ENCODE peak calls at places on chromosomes 1 and 21, in four cellular contexts. J is endothelial cell of umbilical vein, O is thyroid gland, A is A549. H is an unnamed sample.

GRCh38 chr1:223870617-223871574 is 25.1 kb upstream of the TP53BP2 start:
- DNase-seq in J (no peak), O (peak), A (no peak), H (no peak)

GRCh38 chr1:56490619-56491018 is 88.7 kb downstream of the PLPP3 start:
- DNase-seq in J (peak), O (no peak), A (no peak), H (no peak)

GRCh38 chr1:222928212-222928611 is 113.4 kb downstream of the DISP1 start:
- DNase-seq in O (peak), J (peak), A (no peak), H (peak)

GRCh38 chr1:68116643-68117235 is 66.3 kb upstream of the DIRAS3 start:
- DNase-seq in A (peak), O (peak), J (peak), H (peak)

GRCh38 chr1:41482906-41483895 is 1.3 kb downstream of the EDN2 start:
- DNase-seq in J (no peak), O (peak), A (no peak), H (no peak)

GRCh38 chr21:34280987-34281386 is 82.8 kb upstream of the KCNE2 start:
- DNase-seq in O (no peak), A (no peak), J (no peak), H (no peak)

GRCh38 chr1:225897595-225898514 is 8.9 kb upstream of the LEFTY1 start:
- DNase-seq in J (no peak), O (no peak), A (no peak), H (no peak)

GRCh38 chr1:31362032-31362431 is 10.8 kb downstream of the FABP3 start:
- DNase-seq in O (no peak), J (no peak), A (no peak), H (no peak)

GRCh38 chr1:160432371-160432786 is 32.0 kb downstream of the VANGL2 start:
- DNase-seq in A (no peak), J (no peak), O (no peak), H (no peak)

GRCh38 chr1:32816676-32817158 is 441 bp downstream of the YARS1 start:
- DNase-seq in J (peak), A (peak), O (no peak), H (no peak)

GRCh38 chr1:243438815-243439214 is 183.0 kb downstream of the SDCCAG8 start:
- DNase-seq in A (no peak), J (no peak), O (no peak), H (no peak)

GRCh38 chr1:198672124-198672523 is 33.3 kb downstream of the PTPRC start:
- DNase-seq in O (no peak), A (no peak), J (no peak), H (no peak)

GRCh38 chr1:200130552-200130951 is 103.0 kb downstream of the NR5A2 start:
- DNase-seq in O (no peak), J (no peak), A (no peak), H (no peak)

GRCh38 chr21:45450741-45451740 is 46.1 kb downstream of the COL18A1 start:
- DNase-seq in O (no peak), J (no peak), A (no peak), H (no peak)

GRCh38 chr1:23083714-23084480 is 64.6 kb downstream of the KDM1A start:
- DNase-seq in J (peak), O (peak), A (no peak), H (peak)

GRCh38 chr1:7526867-7527732 is 244.0 kb upstream of the VAMP3 start:
- DNase-seq in O (no peak), J (no peak), A (no peak), H (no peak)

GRCh38 chr1:224199679-224200078 is 16.6 kb downstream of the DEGS1 start:
- DNase-seq in O (no peak), A (no peak), J (no peak), H (peak)

GRCh38 chr1:197884173-197884572 is 18.3 kb upstream of the C1orf53 start:
- DNase-seq in J (no peak), O (no peak), A (no peak), H (no peak)

GRCh38 chr1:1359316-1359667 is 937 bp upstream of the MXRA8 start:
- DNase-seq in A (no peak), J (no peak), O (no peak), H (no peak)

GRCh38 chr21:45579383-45580180 is 37.3 kb upstream of the SLC19A1 start:
- DNase-seq in O (no peak), A (no peak), J (no peak), H (no peak)

GRCh38 chr1:232529747-232530146 is 100.2 kb downstream of the SIPA1L2 start:
- DNase-seq in O (no peak), J (no peak), A (no peak), H (no peak)

GRCh38 chr1:232531291-232531690 is 98.6 kb downstream of the SIPA1L2 start:
- DNase-seq in O (no peak), J (no peak), A (no peak), H (no peak)

GRCh38 chr1:232533328-232533727 is 96.6 kb downstream of the SIPA1L2 start:
- DNase-seq in J (no peak), A (no peak), O (no peak), H (no peak)

GRCh38 chr1:232534552-232535517 is 95.1 kb downstream of the SIPA1L2 start:
- DNase-seq in A (no peak), O (no peak), J (no peak), H (no peak)

GRCh38 chr1:232532901-232533300 is 97.0 kb downstream of the SIPA1L2 start:
- DNase-seq in A (no peak), O (peak), J (no peak), H (no peak)
- TF ChIP-seq POLR2A in A (no peak), O (no peak), J (no peak), H (no peak)

DNA sequence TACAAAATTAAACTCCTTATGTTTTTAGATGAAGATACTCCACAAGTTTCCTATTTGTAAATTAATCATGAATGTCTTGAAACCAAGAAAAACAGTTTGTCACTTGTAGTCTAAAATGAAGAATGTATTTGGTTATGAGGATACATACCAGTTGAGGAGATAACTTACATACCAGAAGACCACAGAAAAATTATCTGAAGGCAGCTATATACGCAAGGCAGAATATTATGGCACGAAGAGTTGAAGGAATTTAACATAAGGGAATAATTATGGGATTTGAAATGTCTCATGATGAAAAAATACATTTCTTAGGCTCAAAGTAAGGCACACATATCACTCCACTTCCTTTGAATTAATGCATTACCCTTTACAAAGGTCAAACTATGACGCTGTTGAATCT is 73.3 kb downstream of the IFI44 start:
- DNase-seq in A (no peak), J (no peak), O (no peak), H (no peak)
- H3K27ac ChIP-seq in A (no peak), J (no peak), O (no peak), H (no peak)

DNA sequence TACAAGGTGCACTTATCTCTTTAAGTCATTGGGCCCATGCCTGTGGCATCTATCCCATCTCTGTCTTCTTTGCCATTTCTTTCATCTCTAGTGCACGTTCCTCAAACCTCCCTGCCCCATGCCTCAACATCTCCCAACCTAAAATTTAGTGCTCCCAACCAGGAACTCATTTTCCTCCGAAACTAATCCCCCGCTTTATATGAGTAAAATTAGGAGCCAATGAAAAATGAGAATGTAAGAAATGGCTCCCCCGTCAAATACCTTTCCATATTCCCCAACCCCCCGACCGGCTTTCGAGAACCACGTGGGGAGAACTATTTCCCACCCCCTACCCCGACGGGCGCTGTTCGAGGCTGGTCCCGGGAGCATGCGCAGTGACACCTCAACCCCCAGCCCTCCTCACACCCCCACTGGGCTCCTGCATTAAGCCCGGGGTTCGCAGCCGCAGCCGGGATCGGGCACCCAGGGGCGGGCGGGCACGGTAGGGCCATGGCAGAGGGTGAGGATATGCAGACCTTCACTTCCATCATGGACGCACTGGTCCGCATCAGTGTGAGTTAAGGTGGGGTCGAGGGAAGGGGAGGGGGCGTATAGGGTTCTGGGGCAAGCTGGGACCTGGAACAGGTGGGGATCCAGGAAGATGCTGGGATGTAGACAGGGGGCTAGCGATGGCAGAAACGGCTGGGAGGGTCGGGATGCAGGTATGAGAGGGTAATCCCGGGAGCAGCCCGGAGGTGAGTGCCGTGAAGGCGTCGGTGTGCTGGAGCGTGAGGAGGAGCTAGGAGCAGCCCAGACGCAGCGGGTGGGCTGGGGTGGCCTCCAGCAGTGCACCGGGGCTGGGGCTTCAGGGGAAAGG is at the start of gene TRIM46:
- DNase-seq in O (no peak), A (peak), J (peak), H (no peak)
- TF ChIP-seq POLR2A in O (no peak), A (peak), J (no peak), H (no peak)

GRCh38 chr21:42513151-42513984 is at the start of gene SLC37A1:
- DNase-seq in O (peak), J (no peak), A (no peak), H (no peak)

GRCh38 chr21:42513985-42514882 is 582 bp downstream of the SLC37A1 start:
- DNase-seq in J (peak), O (peak), A (peak), H (no peak)

GRCh38 chr21:42514883-42515228 is 1.2 kb downstream of the SLC37A1 start:
- DNase-seq in J (no peak), A (no peak), O (no peak), H (no peak)

GRCh38 chr21:42509239-42509638 is 4.4 kb upstream of the SLC37A1 start:
- DNase-seq in A (no peak), O (peak), J (peak), H (no peak)

GRCh38 chr21:42512346-42513034 is 1.2 kb upstream of the SLC37A1 start:
- DNase-seq in J (no peak), O (no peak), A (no peak), H (no peak)
- H3K27ac ChIP-seq in J (no peak), O (peak), A (no peak), H (peak)

DNA sequence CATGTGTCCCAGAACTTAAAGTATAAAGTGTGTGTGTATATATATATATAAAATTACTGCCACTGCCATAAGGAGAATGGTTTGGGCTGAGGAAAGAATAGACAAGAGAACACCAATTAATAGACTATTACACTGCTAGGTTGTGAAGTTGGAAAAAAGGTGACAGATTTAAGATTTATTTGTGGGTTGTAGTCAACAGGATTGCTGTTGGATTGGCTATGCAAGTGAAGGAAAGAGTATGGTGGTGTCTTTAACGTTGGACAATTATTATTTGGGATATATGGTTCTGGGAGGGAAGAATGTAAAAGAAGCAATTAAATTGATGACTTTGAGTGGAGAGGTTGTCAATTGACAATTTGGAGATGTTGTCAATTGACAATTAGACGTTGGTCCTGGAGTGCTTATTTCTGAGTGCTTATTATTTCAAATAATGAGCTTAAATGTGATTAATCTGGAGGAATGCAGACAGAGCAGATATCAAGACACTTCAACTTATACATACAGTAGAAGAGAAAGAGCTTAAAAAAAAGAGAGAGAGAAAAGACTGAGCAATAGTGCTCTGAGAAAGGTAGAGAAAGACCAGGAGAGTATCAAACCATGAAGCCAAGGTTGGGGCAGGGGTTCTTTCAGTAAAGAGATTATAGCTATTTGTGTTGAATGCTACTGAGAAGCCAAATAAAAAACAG is 9.8 kb downstream of the PTGS2 start:
- DNase-seq in J (peak), A (no peak), O (no peak), H (no peak)
- TF ChIP-seq POLR2A in J (no peak), A (no peak), O (no peak), H (no peak)

GRCh38 chr1:16144325-16145029 is 11.4 kb downstream of the EPHA2 start:
- DNase-seq in J (no peak), A (peak), O (no peak), H (no peak)

GRCh38 chr1:16143005-16143565 is 12.8 kb downstream of the EPHA2 start:
- DNase-seq in O (no peak), A (no peak), J (no peak), H (no peak)

GRCh38 chr1:16142383-16142995 is 13.4 kb downstream of the EPHA2 start:
- DNase-seq in O (no peak), J (no peak), A (no peak), H (no peak)

GRCh38 chr1:16145030-16145987 is 10.6 kb downstream of the EPHA2 start:
- DNase-seq in A (peak), O (peak), J (peak), H (peak)

DNA sequence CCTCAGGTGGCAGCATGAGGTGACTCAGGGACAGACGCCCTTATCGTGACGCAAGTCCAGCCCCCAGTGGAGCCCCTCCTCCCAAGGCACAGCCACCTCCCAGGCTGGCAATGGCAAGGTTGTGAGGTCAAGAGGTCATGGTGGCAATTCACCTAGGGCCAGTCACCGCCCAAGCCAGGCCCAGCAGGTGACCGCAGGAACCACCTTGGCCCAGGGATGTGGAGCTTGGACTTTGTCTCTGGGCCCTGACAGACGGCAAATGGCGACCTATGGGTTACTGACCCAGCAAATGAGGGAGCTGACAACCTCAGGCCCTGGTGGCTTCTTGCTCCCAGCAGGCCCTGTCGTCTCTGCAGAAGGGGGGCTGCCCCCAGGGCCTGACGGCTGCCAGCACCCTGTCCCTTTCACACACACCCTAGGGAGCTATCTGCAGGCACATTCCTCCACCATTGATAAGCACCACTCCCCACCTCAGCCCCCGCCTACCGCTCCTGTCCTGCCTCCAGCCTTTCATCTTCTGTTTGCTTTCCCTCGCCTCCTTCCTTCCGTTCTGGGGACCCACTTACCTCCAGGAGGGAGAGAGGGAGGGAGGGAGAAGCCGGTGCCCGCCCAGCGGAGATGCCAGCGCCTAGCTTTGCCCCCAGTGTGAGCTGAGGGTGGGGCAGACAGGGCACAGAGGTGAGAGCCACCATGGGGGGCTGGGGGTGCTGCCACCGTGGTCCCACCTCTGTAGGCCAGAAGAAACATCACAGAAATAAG is 12.1 kb downstream of the EPHA2 start:
- DNase-seq in O (peak), J (no peak), A (peak), H (peak)
- H3K27ac ChIP-seq in O (peak), J (peak), A (peak), H (peak)

DNA sequence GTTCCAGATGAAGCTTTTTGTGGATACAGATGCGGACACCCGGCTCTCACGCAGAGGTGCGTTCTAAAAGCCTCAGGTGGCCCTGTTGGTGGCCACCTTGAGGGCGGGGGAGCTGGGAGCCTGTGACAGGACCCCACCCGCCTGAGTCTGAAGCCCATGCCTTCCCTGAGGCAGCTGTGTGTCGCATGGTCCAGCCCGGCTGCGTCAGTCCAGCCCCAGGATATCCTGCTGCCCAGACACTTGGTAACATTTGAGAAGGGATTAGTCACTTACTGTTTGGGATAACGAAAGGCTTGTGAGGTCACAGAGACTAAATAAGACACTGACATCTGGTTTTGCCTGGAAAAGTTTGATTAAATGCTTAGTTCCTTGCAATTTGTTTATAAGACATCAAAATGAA is 68.9 kb downstream of the UCK2 start:
- DNase-seq in O (no peak), A (no peak), J (peak), H (no peak)
- TF ChIP-seq POLR2A in O (no peak), A (no peak), J (peak), H (no peak)

DNA sequence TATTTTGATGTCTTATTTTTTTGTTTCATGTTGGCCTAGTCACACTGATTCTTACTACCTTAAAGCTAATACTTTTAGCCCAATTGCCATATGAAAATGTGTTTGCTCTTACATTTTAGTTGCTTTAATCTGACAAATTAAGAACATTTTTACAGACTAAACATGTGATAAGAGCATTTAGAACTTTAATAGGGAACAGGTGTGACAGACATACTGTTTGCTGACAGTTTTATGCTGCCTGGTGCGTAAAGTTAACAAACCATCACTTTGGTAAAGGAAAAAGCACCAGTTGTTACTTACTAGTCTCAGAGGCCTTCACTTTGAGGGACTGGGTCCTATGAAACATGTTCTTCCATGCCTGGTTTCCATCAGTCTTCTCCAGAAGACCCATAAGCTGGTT is 14.7 kb downstream of the CMPK1 start:
- DNase-seq in O (no peak), J (no peak), A (no peak), H (no peak)
- H3K27ac ChIP-seq in O (no peak), J (no peak), A (no peak), H (no peak)

DNA sequence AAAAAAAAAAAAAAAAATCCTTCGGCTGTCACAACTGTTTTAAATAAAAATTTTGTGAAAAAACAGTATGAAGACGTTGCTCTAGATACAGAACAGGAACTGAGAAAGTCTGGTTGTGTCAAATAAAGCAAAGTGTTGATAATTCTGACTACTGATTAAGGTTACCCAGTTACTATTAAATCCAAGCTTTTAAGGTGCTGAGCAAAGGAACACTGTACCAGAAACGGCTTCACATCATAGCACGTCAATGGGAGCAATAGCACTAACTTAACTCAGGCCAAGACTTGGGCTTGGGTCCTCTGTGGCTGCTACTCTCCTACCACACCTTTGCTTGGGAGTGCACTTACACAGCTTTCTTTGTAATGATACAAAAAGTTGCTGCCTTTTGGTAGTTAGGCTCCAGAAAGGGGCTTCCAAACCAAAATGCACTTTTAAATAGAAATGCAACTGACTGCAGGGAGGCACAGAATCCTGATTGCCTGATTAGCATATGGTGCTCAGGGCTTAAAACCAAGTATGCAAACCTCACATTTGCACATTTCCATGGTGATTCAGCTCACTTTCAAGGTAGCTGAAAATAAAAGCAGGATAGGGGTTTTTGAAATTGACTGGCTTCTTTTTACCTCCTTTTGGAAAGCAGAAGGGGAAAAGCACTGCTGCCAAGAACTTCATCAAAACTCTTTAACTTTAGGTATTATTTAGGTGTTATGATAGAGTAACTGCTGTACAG is 6.3 kb downstream of the MCL1 start:
- DNase-seq in O (peak), J (no peak), A (no peak), H (no peak)
- TF ChIP-seq POLR2A in O (no peak), J (peak), A (no peak), H (no peak)

H was measured in prostate gland.